ENCODE peak calls at places on chromosomes 4 and X, in eight cellular contexts. T is PC-3, V is neuronal stem cell, G is MM.1S, O is trophoblast cell, C is colonic mucosa, Z is endodermal cell, X is IMR-90. E is an unnamed sample.

GRCh38 chr4:150219841-150220240 is 141.6 kb downstream of the DCLK2 start:
- DNase-seq in Z (no peak), X (peak; percentile 59), C (no peak), V (no peak), T (no peak), G (no peak), O (no peak), E (peak; percentile 82)

GRCh38 chr4:8197521-8197920 is 1.6 kb upstream of the SH3TC1 start:
- DNase-seq in V (no peak), T (no peak), X (no peak), G (no peak), O (no peak), Z (no peak), C (no peak), E (no peak)

GRCh38 chrX:103687073-103687695 is 685 bp upstream of the MORF4L2 start:
- DNase-seq in V (peak; percentile 62), T (peak; percentile 73), C (peak; percentile 88), Z (peak; percentile 89), X (peak; percentile 76), G (peak; percentile 81), O (peak; percentile 81), E (peak; percentile 79)

GRCh38 chr4:177250056-177250696 is 59.5 kb upstream of the NEIL3 start:
- DNase-seq in C (peak; percentile 65), T (peak; percentile 69), V (peak; percentile 67), X (peak; percentile 60), Z (peak; percentile 95), G (no peak), O (peak; percentile 75), E (peak; percentile 51)

GRCh38 chr4:157128395-157128794 is 52.4 kb downstream of the GLRB start:
- DNase-seq in V (no peak), C (no peak), T (peak; percentile 50), G (peak; percentile 11), O (no peak), Z (no peak), X (peak; percentile 52), E (peak; percentile 63)

GRCh38 chr4:1137063-1137771 is 23.9 kb upstream of the RNF212 start:
- DNase-seq in X (no peak), T (no peak), O (no peak), G (peak; percentile 40), V (no peak), C (no peak), Z (no peak), E (peak; percentile 21)

GRCh38 chr4:6324999-6325790 is 55.5 kb downstream of the WFS1 start:
- DNase-seq in T (peak; percentile 73), G (no peak), V (no peak), O (no peak), Z (peak; percentile 50), C (peak; percentile 29), X (no peak), E (no peak)

GRCh38 chr4:168830777-168831512 is 179.1 kb downstream of the CBR4 start:
- DNase-seq in O (peak; percentile 26), Z (no peak), T (peak; percentile 35), G (no peak), V (no peak), X (no peak), C (no peak), E (no peak)

GRCh38 chrX:48904626-48905025 is 6.8 kb downstream of the SLC35A2 start:
- DNase-seq in V (no peak), O (no peak), X (no peak), C (no peak), G (no peak), Z (no peak), T (no peak), E (no peak)

GRCh38 chr4:150573534-150573933 is 8.4 kb upstream of the MAB21L2 start:
- DNase-seq in V (no peak), O (no peak), X (peak; percentile 70), G (no peak), T (peak; percentile 42), Z (no peak), C (no peak), E (peak; percentile 61)

GRCh38 chr4:20428410-20429160 is 176.9 kb downstream of the SLIT2 start:
- DNase-seq in V (no peak), X (peak; percentile 20), Z (no peak), O (peak; percentile 19), G (no peak), C (no peak), T (peak; percentile 23), E (no peak)

GRCh38 chr4:37440519-37440900 is 196.0 kb downstream of the NWD2 start:
- DNase-seq in V (no peak), G (no peak), Z (no peak), C (no peak), O (peak; percentile 94), X (no peak), T (peak; percentile 30), E (no peak)

GRCh38 chr4:141914746-141915145 is 278.4 kb downstream of the IL15 start:
- DNase-seq in Z (no peak), O (peak; percentile 31), V (no peak), C (no peak), G (no peak), T (no peak), X (no peak), E (no peak)

GRCh38 chrX:1093112-1093511 is 119.3 kb downstream of the CRLF2 start:
- DNase-seq in Z (no peak), C (no peak), T (no peak), X (no peak), O (no peak), G (no peak), V (no peak), E (no peak)

GRCh38 chrX:120452131-120452530 is 17.0 kb downstream of the LAMP2 start:
- DNase-seq in T (peak; percentile 36), Z (peak; percentile 70), G (no peak), X (peak; percentile 26), C (no peak), O (peak; percentile 10), V (peak; percentile 0), E (peak; percentile 41)

GRCh38 chrX:2689773-2690666 is 1.1 kb upstream of the CD99 start:
- DNase-seq in Z (peak; percentile 75), O (no peak), T (no peak), G (no peak), V (no peak), C (peak; percentile 80), X (no peak), E (no peak)
- H3K4me3 ChIP-seq in Z (no peak overlapping the region), O (peak overlapping the region; percentile 98), T (peak overlapping the region; percentile 93), G (no peak overlapping the region), V (peak overlapping the region; percentile 98), C (peak overlapping the region; percentile 86), X (no peak overlapping the region), E (no peak overlapping the region)

GRCh38 chrX:45748443-45748842 is 547.8 kb upstream of the DIPK2B start:
- DNase-seq in Z (no peak), O (no peak), V (no peak), X (no peak), G (no peak), C (no peak), T (peak; percentile 25), E (peak; percentile 61)
- H3K9ac ChIP-seq in Z (no peak overlapping the region), O (no peak overlapping the region), V (no peak overlapping the region), X (no peak overlapping the region), G (no peak overlapping the region), C (no peak overlapping the region), T (peak overlapping the region; percentile 40), E (no peak overlapping the region)

GRCh38 chr4:170230242-170230641 is 140.5 kb upstream of the AADAT start:
- DNase-seq in C (no peak), X (no peak), V (no peak), Z (no peak), O (no peak), T (no peak), G (no peak), E (no peak)
- H3K4me3 ChIP-seq in C (no peak overlapping the region), X (no peak overlapping the region), V (no peak overlapping the region), Z (peak overlapping the region; percentile 79), O (no peak overlapping the region), T (no peak overlapping the region), G (no peak overlapping the region), E (no peak overlapping the region)

DNA sequence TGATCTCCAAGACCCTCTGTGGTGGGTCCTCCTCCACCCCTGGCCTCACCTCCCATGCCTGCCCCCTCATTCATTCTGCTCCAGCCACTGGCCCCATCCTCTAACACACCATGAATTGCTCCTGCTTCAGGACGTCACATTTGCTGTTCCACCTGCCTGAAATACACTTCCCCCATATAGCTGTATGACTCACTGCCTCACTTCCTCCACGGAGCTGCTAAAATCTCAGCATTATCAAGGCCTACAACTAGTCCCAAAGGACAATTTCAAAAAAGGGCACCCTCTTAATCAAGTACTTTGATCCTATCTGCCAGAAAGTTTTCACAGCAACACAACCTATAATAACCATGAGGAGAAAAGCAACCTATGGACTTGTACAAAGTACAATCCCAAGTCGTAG is 43.6 kb upstream of the PHOX2B start:
- DNase-seq in G (no peak), T (peak; percentile 15), O (no peak), C (no peak), V (no peak), X (no peak), Z (no peak), E (no peak)
- H3K9ac ChIP-seq in G (no peak overlapping the region), T (no peak overlapping the region), O (no peak overlapping the region), C (no peak overlapping the region), V (no peak overlapping the region), X (no peak overlapping the region), Z (no peak overlapping the region), E (no peak overlapping the region)

GRCh38 chrX:81336455-81337144 is 134.7 kb downstream of the SH3BGRL start:
- DNase-seq in V (no peak), X (peak; percentile 55), T (no peak), O (no peak), C (no peak), G (no peak), Z (no peak), E (peak; percentile 55)
- H3K4me3 ChIP-seq in V (no peak overlapping the region), X (no peak overlapping the region), T (no peak overlapping the region), O (no peak overlapping the region), C (no peak overlapping the region), G (no peak overlapping the region), Z (no peak overlapping the region), E (no peak overlapping the region)

GRCh38 chr4:3572363-3572762 is 40.1 kb upstream of the LRPAP1 start:
- DNase-seq in V (no peak), Z (peak; percentile 64), X (no peak), T (no peak), G (no peak), O (no peak), C (no peak), E (no peak)
- H3K9ac ChIP-seq in V (no peak overlapping the region), Z (no peak overlapping the region), X (no peak overlapping the region), T (no peak overlapping the region), G (no peak overlapping the region), O (no peak overlapping the region), C (no peak overlapping the region), E (no peak overlapping the region)

DNA sequence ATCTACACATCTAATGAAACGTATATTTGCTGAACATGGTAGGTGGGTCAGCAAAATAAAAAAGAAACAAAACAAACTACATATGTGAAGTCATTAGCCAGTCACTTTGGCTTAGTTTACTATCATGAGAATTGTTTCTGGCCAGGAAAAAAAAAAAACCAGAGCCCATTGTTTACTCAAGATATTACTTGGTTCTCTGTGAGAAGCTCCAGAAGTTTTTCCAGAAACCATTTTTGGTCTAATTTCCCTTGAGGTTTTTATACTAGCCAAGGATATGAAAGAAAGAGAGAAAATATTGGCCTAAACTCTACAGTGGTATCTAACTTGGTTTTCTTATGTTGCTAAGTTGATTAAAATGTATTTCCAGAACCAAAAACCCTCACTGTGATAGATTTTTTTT is 259.1 kb downstream of the PDHA2 start:
- DNase-seq in V (no peak), O (no peak), X (no peak), Z (no peak), T (no peak), G (no peak), C (no peak), E (no peak)
- H3K4me3 ChIP-seq in V (no peak overlapping the region), O (no peak overlapping the region), X (no peak overlapping the region), Z (no peak overlapping the region), T (no peak overlapping the region), G (no peak overlapping the region), C (no peak overlapping the region), E (no peak overlapping the region)